ENCODE peak calls at places on chromosomes 5 and 9, in seven cellular contexts. M is OCI-LY7, V is hepatocyte, E is HCT116, S is GM23338, B is MM.1S, Q is neural progenitor cell. R is an unnamed sample.

GRCh38 chr9:116181853-116182610 is 28.4 kb downstream of the PAPPA start:
- DNase-seq in M (no peak), V (no peak), E (no peak), S (peak), B (no peak), Q (no peak), R (peak)

GRCh38 chr5:119943148-119943547 is 313.8 kb downstream of the FAM170A start:
- DNase-seq in M (no peak), V (no peak), E (no peak), S (no peak), B (no peak), Q (no peak), R (peak)

GRCh38 chr5:166165600-166165999 is 2125.8 kb upstream of the WWC1 start:
- DNase-seq in M (no peak), V (peak), E (no peak), S (peak), B (peak), Q (peak), R (no peak)

GRCh38 chr5:12780536-12780935 is 876.3 kb upstream of the CTNND2 start:
- DNase-seq in M (no peak), V (no peak), E (no peak), S (no peak), B (no peak), Q (no peak), R (no peak)

GRCh38 chr5:150626853-150627276 is 13.6 kb upstream of the SYNPO start:
- DNase-seq in M (no peak), V (no peak), E (no peak), S (no peak), B (no peak), Q (no peak), R (peak)

GRCh38 chr5:20446121-20446520 is 458.1 kb upstream of the CDH18 start:
- DNase-seq in M (no peak), V (no peak), E (no peak), S (no peak), B (no peak), Q (no peak), R (no peak)

GRCh38 chr5:170337055-170337454 is 39.5 kb upstream of the LCP2 start:
- DNase-seq in M (no peak), V (no peak), E (no peak), S (no peak), B (no peak), Q (peak), R (no peak)

GRCh38 chr5:43627028-43627427 is 24.0 kb downstream of the NNT start:
- DNase-seq in M (peak), V (peak), E (peak), S (peak), B (peak), Q (peak), R (peak)

GRCh38 chr9:84493284-84493947 is 152.9 kb upstream of the SLC28A3 start:
- DNase-seq in M (no peak), V (no peak), E (no peak), S (peak), B (no peak), Q (peak), R (no peak)

GRCh38 chr5:14399054-14399657 is 182.4 kb upstream of the OTULINL start:
- DNase-seq in M (peak), V (peak), E (peak), S (peak), B (peak), Q (peak), R (peak)

DNA sequence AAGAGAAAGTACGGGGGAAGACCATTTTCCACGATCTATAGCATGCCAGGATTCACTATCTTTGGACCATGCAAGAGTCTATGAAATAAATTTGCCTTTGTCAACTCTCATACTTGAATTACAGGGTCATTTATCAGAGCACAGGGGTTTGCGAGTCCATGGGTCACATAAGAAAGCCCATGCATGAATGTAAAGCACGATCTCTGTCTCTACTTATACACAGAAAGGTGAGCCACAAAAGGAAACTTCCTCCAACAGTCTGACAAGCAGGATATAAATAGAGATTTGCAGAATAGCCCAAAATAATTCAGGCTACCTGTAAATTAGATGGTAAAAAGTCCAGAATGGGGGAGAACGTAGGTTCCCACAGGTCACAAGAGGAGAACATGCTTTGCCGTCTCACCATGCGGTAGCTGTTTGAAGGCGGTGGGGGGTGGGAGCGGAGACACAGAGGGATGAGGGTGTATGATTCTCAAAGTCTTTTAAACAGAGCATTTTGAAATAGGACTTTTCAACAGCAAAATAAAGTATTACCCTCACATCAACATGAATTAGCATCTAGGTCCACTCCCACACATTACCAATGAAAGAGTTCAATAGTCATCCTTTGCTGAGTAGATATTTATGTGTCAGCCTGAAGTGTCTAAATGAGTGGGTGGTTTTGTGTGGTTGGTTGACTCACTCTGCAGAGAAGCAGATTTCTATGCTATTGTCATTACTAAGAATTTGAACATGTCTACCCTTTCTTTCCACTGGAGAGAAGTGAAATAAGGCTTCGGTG is 279.7 kb downstream of the EBF1 start:
- DNase-seq in M (peak), V (no peak), E (no peak), S (no peak), B (no peak), Q (no peak), R (peak)
- H3K27ac ChIP-seq in M (peak), V (no peak), E (no peak), S (no peak), B (no peak), Q (no peak), R (peak)

GRCh38 chr5:96977228-96977627 is 41.3 kb downstream of the LNPEP start:
- DNase-seq in M (no peak), V (no peak), E (no peak), S (peak), B (no peak), Q (no peak), R (peak)
- H2AFZ ChIP-seq in M (no peak), V (no peak), E (no peak), S (no peak), B (no peak), Q (no peak), R (no peak)

GRCh38 chr5:137954131-137954879 is 65.0 kb downstream of the PKD2L2 start:
- DNase-seq in M (no peak), V (peak), E (no peak), S (no peak), B (no peak), Q (no peak), R (peak)
- TF ChIP-seq EZH2phosphoT487 in M (no peak), V (no peak), E (no peak), S (no peak), B (no peak), Q (no peak), R (no peak)

GRCh38 chr9:20582150-20582549 is 40.1 kb downstream of the MLLT3 start:
- DNase-seq in M (no peak), V (no peak), E (no peak), S (no peak), B (no peak), Q (no peak), R (no peak)

GRCh38 chr9:20584968-20585643 is 37.2 kb downstream of the MLLT3 start:
- DNase-seq in M (no peak), V (no peak), E (no peak), S (no peak), B (no peak), Q (no peak), R (no peak)

GRCh38 chr9:20579544-20580309 is 42.6 kb downstream of the MLLT3 start:
- DNase-seq in M (no peak), V (no peak), E (no peak), S (no peak), B (no peak), Q (no peak), R (no peak)

GRCh38 chr9:20580673-20581072 is 41.6 kb downstream of the MLLT3 start:
- DNase-seq in M (no peak), V (no peak), E (no peak), S (no peak), B (no peak), Q (no peak), R (no peak)
- H3K27ac ChIP-seq in M (no peak), V (no peak), E (no peak), S (no peak), B (no peak), Q (no peak), R (no peak)

DNA sequence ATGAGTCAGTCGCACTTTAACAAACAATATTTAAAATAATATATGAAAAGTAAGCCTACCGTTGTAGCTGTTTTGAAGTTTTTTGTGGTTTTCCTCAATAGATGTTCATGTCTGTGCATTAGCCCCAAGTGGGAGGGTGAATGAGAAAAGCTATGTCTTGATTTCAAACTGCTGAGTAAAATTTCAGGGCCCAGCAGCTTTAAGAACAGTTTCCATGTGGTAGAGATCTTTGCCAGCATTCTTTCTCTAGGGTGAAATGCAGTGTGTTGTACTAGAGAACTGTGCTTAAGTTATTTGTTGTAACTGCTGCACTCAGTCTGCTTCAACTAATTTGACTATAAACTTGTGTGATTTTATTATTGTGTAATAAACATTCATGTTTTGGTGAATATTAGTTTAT is at the start of gene OGN:
- DNase-seq in M (no peak), V (peak), E (no peak), S (no peak), B (no peak), Q (no peak), R (peak)
- H2AFZ ChIP-seq in M (no peak), V (no peak), E (no peak), S (no peak), B (no peak), Q (no peak), R (peak)

GRCh38 chr5:171485668-171486067 is 66.2 kb downstream of the FGF18 start:
- DNase-seq in M (no peak), V (no peak), E (no peak), S (peak), B (no peak), Q (no peak), R (no peak)

GRCh38 chr5:171481791-171482536 is 62.5 kb downstream of the FGF18 start:
- DNase-seq in M (no peak), V (no peak), E (no peak), S (no peak), B (no peak), Q (no peak), R (no peak)

GRCh38 chr5:171484460-171484899 is 65.0 kb downstream of the FGF18 start:
- DNase-seq in M (peak), V (no peak), E (peak), S (peak), B (peak), Q (no peak), R (peak)

GRCh38 chr5:171479776-171480125 is 60.3 kb downstream of the FGF18 start:
- DNase-seq in M (no peak), V (no peak), E (no peak), S (no peak), B (no peak), Q (no peak), R (no peak)

DNA sequence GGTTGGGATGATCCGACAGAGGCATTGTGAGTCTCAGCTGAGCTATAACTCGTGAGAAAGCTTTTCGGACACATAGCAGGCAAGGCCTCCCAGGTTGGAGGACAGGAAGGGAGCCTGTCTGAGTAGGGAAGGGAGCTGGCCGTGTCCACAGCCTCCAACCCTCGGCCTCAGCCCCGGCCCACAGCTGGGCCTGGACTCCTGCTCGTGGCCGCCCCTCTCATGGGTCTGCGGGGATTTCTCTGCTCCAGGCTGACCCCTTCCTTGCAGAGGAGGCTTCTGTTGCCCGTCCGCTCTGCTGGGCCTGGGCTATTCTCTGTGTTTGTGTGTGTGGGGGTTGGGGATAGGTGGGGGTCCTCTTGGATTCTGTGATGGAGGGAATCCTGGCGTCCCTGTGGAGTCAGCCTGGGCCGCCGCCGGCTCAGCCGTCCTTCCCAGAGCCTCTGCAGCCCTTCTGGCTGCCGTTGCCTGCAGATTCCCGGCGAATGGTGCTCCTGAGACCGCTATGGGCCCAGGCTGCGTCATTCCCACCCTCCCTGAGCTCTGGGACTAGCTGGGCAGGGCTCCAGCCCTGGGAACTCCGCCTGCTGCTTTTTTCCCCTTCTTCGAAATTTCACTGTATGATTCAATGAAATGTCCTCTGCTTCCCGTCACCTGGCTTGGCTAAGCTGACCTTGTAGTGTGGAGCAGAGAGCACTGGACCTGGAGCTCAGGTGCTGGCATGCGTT is 64.2 kb downstream of the FGF18 start:
- DNase-seq in M (no peak), V (no peak), E (no peak), S (no peak), B (no peak), Q (no peak), R (peak)
- TF ChIP-seq EZH2phosphoT487 in M (no peak), V (no peak), E (no peak), S (no peak), B (no peak), Q (no peak), R (no peak)

GRCh38 chr9:105459329-105459728 is 11.5 kb downstream of the FSD1L start:
- DNase-seq in M (no peak), V (peak), E (no peak), S (no peak), B (no peak), Q (no peak), R (no peak)
- H3K27ac ChIP-seq in M (no peak), V (peak), E (no peak), S (no peak), B (no peak), Q (no peak), R (no peak)

DNA sequence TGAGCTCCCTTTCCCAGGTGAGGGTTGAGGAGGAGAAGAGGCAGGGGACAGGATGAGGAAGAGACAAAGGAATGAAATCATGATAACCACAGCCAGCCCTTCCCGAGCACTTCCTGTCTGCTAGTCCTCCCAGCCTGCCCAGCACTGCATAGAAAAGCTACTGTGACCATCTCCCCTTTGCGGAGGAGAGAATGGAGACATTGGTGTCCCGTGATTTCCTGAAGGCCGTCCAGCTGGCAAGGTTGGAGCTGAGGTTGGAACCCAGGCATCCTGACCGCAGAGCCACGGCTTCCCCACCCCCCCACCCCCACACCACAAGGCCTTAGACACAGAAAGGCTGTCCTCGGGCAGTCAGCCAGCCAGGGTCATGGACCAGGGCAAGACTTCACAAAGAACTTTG is 131.1 kb upstream of the ICE1 start:
- DNase-seq in M (no peak), V (no peak), E (no peak), S (no peak), B (no peak), Q (no peak), R (no peak)
- H2AFZ ChIP-seq in M (no peak), V (no peak), E (no peak), S (no peak), B (no peak), Q (no peak), R (no peak)

R was measured in GM23248.